ENCODE peak calls at places on chromosomes 4 and X, in nine cellular contexts. Q, C, R, I, V, O, W, Y and H are unnamed samples.

GRCh38 chrX:41903544-41903943 is 19.8 kb downstream of the CASK start:
- DNase-seq in Q (no peak), C (no peak), R (no peak), I (no peak), V (no peak), O (no peak), W (no peak), Y (no peak), H (no peak)

GRCh38 chrX:15483897-15484296 is 9.2 kb downstream of the PIR start:
- DNase-seq in Q (no peak), C (no peak), R (no peak), I (no peak), V (no peak), O (no peak), W (no peak), Y (no peak), H (no peak)

GRCh38 chr4:112836895-112837294 is 200.0 kb downstream of the LARP7 start:
- DNase-seq in Q (no peak), C (no peak), R (no peak), I (no peak), V (no peak), O (no peak), W (no peak), Y (no peak), H (no peak)

GRCh38 chrX:9525511-9526248 is 60.8 kb downstream of the TBL1X start:
- DNase-seq in Q (no peak), C (no peak), R (no peak), I (peak), V (no peak), O (no peak), W (no peak), Y (no peak), H (peak)

GRCh38 chrX:37361596-37361995 is 12.4 kb downstream of the PRRG1 start:
- DNase-seq in Q (no peak), C (no peak), R (no peak), I (peak), V (no peak), O (no peak), W (no peak), Y (no peak), H (no peak)

GRCh38 chr4:184312126-184312525 is 94.5 kb upstream of the ENPP6 start:
- DNase-seq in Q (no peak), C (no peak), R (no peak), I (no peak), V (no peak), O (no peak), W (no peak), Y (no peak), H (no peak)

GRCh38 chr4:32425243-32425642 is 1705.1 kb downstream of the PCDH7 start:
- DNase-seq in Q (no peak), C (no peak), R (no peak), I (no peak), V (no peak), O (no peak), W (no peak), Y (no peak), H (no peak)

GRCh38 chrX:102339312-102340298 is 92.6 kb downstream of the NXF2 start:
- DNase-seq in Q (no peak), C (no peak), R (no peak), I (no peak), V (no peak), O (no peak), W (no peak), Y (peak), H (no peak)

GRCh38 chr4:139609647-139610046 is 53.6 kb upstream of the SETD7 start:
- DNase-seq in Q (no peak), C (no peak), R (no peak), I (peak), V (no peak), O (no peak), W (no peak), Y (no peak), H (peak)

GRCh38 chr4:27350161-27350560 is 489.5 kb downstream of the STIM2 start:
- DNase-seq in Q (no peak), C (peak), R (no peak), I (no peak), V (no peak), O (no peak), W (no peak), Y (no peak), H (peak)

GRCh38 chrX:72308566-72309296 is 3.0 kb upstream of the CITED1 start:
- DNase-seq in Q (peak), C (peak), R (peak), I (peak), V (peak), O (peak), W (peak), Y (peak), H (peak)

GRCh38 chrX:72306851-72307645 is 1.3 kb upstream of the CITED1 start:
- DNase-seq in Q (peak), C (peak), R (peak), I (peak), V (peak), O (peak), W (peak), Y (peak), H (peak)

GRCh38 chrX:72308209-72308565 is 2.5 kb upstream of the CITED1 start:
- DNase-seq in Q (no peak), C (no peak), R (no peak), I (no peak), V (no peak), O (no peak), W (no peak), Y (no peak), H (no peak)

GRCh38 chrX:72307646-72308051 is 1.9 kb upstream of the CITED1 start:
- DNase-seq in Q (no peak), C (no peak), R (no peak), I (no peak), V (no peak), O (no peak), W (no peak), Y (no peak), H (no peak)

GRCh38 chrX:72309297-72310071 is 3.8 kb upstream of the CITED1 start:
- DNase-seq in Q (no peak), C (no peak), R (no peak), I (no peak), V (no peak), O (peak), W (no peak), Y (no peak), H (no peak)
- H3K4me3 ChIP-seq in Q (peak), C (peak), R (peak), I (no peak), V (no peak), O (no peak), W (peak), Y (peak), H (no peak)

GRCh38 chr4:128703948-128704347 is 105.6 kb upstream of the JADE1 start:
- DNase-seq in Q (no peak), C (no peak), R (no peak), I (no peak), V (no peak), O (no peak), W (no peak), Y (no peak), H (no peak)
- H3K4me3 ChIP-seq in Q (no peak), C (no peak), R (no peak), I (no peak), V (no peak), O (no peak), W (no peak), Y (no peak), H (no peak)

GRCh38 chr4:121824171-121824527 is 466 bp upstream of the CCNA2 start:
- DNase-seq in Q (no peak), C (no peak), R (no peak), I (no peak), V (no peak), O (no peak), W (no peak), Y (no peak), H (no peak)
- H3K4me3 ChIP-seq in Q (peak), C (peak), R (peak), I (peak), V (peak), O (no peak), W (peak), Y (peak), H (peak)

DNA sequence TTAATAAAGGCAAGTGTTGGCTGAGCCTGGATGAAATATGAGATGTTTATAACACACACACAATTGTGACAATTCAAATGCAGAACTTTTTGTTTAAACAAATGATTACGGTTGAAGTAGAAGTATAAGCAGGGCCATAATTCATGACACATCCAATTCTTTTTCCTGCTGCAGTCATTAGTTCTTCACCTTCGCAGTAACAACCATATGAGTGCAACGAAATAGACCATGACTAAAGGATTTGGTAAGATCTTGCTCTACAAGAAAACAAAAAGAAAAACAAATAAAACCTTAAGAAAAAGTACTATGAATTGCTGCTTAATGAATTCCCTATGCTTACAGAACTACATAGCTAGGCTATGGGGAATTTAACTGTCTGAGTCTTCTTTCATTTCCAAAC is 13.9 kb upstream of the BMPR1B start:
- DNase-seq in Q (no peak), C (no peak), R (no peak), I (no peak), V (no peak), O (no peak), W (no peak), Y (no peak), H (no peak)
- H3K4me3 ChIP-seq in Q (no peak), C (no peak), R (no peak), I (no peak), V (no peak), O (no peak), W (no peak), Y (no peak), H (no peak)

GRCh38 chr4:72566573-72566972 is 2.4 kb downstream of the ADAMTS3 start:
- DNase-seq in Q (no peak), C (no peak), R (no peak), I (no peak), V (no peak), O (no peak), W (no peak), Y (no peak), H (no peak)

GRCh38 chr4:72567821-72568620 is 1.0 kb downstream of the ADAMTS3 start:
- DNase-seq in Q (peak), C (no peak), R (peak), I (peak), V (no peak), O (peak), W (no peak), Y (peak), H (peak)

GRCh38 chr4:72568959-72569718 is at the start of gene ADAMTS3:
- DNase-seq in Q (peak), C (no peak), R (peak), I (peak), V (no peak), O (peak), W (no peak), Y (peak), H (peak)

GRCh38 chr4:72564789-72565188 is 4.2 kb downstream of the ADAMTS3 start:
- DNase-seq in Q (no peak), C (no peak), R (no peak), I (no peak), V (no peak), O (no peak), W (no peak), Y (no peak), H (no peak)

DNA sequence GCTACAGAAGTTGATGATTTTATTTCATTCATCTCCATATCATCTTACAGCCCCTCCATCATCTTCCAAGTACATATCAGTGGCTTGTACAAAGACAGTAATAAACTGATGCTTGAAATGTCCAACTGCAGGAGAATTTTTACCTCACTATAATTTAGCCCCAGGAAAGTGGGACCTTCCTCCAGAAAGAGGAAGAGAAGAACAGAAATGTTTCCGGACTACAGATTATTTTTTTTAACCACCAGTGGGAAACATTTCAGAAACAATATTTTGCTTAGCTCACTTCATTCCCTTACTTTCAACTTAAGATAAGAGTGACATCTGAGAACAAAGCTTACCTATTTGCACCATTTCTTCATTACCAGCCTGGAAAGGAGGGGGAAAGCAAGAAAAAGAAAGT is 2.0 kb downstream of the ADAMTS3 start:
- DNase-seq in Q (no peak), C (no peak), R (no peak), I (no peak), V (no peak), O (no peak), W (no peak), Y (no peak), H (no peak)
- H3K4me3 ChIP-seq in Q (peak), C (no peak), R (peak), I (no peak), V (no peak), O (no peak), W (no peak), Y (no peak), H (peak)

GRCh38 chr4:177001271-177002175 is 208.8 kb upstream of the VEGFC start:
- DNase-seq in Q (peak), C (no peak), R (no peak), I (peak), V (no peak), O (no peak), W (no peak), Y (no peak), H (peak)
- H3K4me3 ChIP-seq in Q (no peak), C (no peak), R (no peak), I (no peak), V (no peak), O (no peak), W (no peak), Y (no peak), H (no peak)